ENCODE peak calls at places on chromosome 3, in five cellular contexts. M is IMR-90, H is H9, W is neuronal stem cell, T is H1. A is an unnamed sample.

GRCh38 chr3:112140584-112140983 is 7.5 kb upstream of the GCSAM start:
- DNase-seq in M (no peak), H (no peak), W (no peak), T (no peak), A (no peak)

GRCh38 chr3:124142389-124142970 is 150.6 kb upstream of the ROPN1 start:
- DNase-seq in M (no peak), H (no peak), W (no peak), T (no peak), A (no peak)

GRCh38 chr3:151639096-151639740 is 94.5 kb upstream of the AADACL2 start:
- DNase-seq in M (no peak), H (no peak), W (no peak), T (no peak), A (no peak)

GRCh38 chr3:126545544-126545943 is 13.2 kb downstream of the C3orf22 start:
- DNase-seq in M (no peak), H (peak), W (no peak), T (no peak), A (no peak)

GRCh38 chr3:43071313-43071893 is 34.5 kb downstream of the POMGNT2 start:
- DNase-seq in M (no peak), H (peak), W (no peak), T (peak), A (no peak)

GRCh38 chr3:176147251-176147650 is 1050.0 kb downstream of the TBL1XR1 start:
- DNase-seq in M (no peak), H (no peak), W (no peak), T (no peak), A (no peak)

GRCh38 chr3:56054827-56055226 is 413.4 kb downstream of the ERC2 start:
- DNase-seq in M (no peak), H (no peak), W (no peak), T (no peak), A (no peak)

GRCh38 chr3:72475258-72476138 is 372.7 kb downstream of the SHQ1 start:
- DNase-seq in M (no peak), H (no peak), W (no peak), T (no peak), A (no peak)

GRCh38 chr3:189652042-189652441 is 20.9 kb downstream of the TP63 start:
- DNase-seq in M (peak), H (peak), W (no peak), T (no peak), A (peak)

GRCh38 chr3:181703701-181704420 is 7.9 kb upstream of the SOX2 start:
- DNase-seq in M (no peak), H (peak), W (no peak), T (no peak), A (no peak)

GRCh38 chr3:165404357-165405042 is 208.3 kb upstream of the SLITRK3 start:
- DNase-seq in M (no peak), H (no peak), W (no peak), T (no peak), A (peak)

GRCh38 chr3:53887446-53887845 is 4.2 kb downstream of the SELENOK start:
- DNase-seq in M (no peak), H (no peak), W (no peak), T (no peak), A (no peak)

GRCh38 chr3:23743141-23743784 is 62.5 kb upstream of the UBE2E1 start:
- DNase-seq in M (no peak), H (peak), W (no peak), T (no peak), A (no peak)

GRCh38 chr3:12681586-12682371 is 17.9 kb upstream of the RAF1 start:
- DNase-seq in M (peak), H (no peak), W (no peak), T (no peak), A (peak)

GRCh38 chr3:173397161-173398110 is at the start of gene NLGN1:
- DNase-seq in M (peak), H (peak), W (peak), T (peak), A (peak)

GRCh38 chr3:17801131-17801530 is 58.7 kb upstream of the TBC1D5 start:
- DNase-seq in M (no peak), H (no peak), W (no peak), T (no peak), A (peak)

GRCh38 chr3:25448750-25449684 is 21.0 kb downstream of the RARB start:
- DNase-seq in M (peak), H (peak), W (no peak), T (no peak), A (peak)

GRCh38 chr3:149717391-149718056 is 34.8 kb downstream of the COMMD2 start:
- DNase-seq in M (peak), H (peak), W (peak), T (no peak), A (peak)

GRCh38 chr3:186362988-186363387 is 954 bp upstream of the DGKG start:
- DNase-seq in M (no peak), H (no peak), W (no peak), T (no peak), A (no peak)

GRCh38 chr3:171837698-171838097 is 5.5 kb upstream of the TMEM212 start:
- DNase-seq in M (no peak), H (no peak), W (no peak), T (no peak), A (no peak)

GRCh38 chr3:8893001-8893400 is 70.3 kb downstream of the RAD18 start:
- DNase-seq in M (no peak), H (no peak), W (no peak), T (no peak), A (no peak)

GRCh38 chr3:99131876-99132275 is 230.4 kb upstream of the DCBLD2 start:
- DNase-seq in M (no peak), H (no peak), W (no peak), T (no peak), A (peak)

GRCh38 chr3:4392992-4393391 is 74.1 kb downstream of the SUMF1 start:
- DNase-seq in M (no peak), H (no peak), W (no peak), T (no peak), A (no peak)

GRCh38 chr3:154779571-154779970 is 300.5 kb upstream of the MME start:
- DNase-seq in M (peak), H (no peak), W (no peak), T (no peak), A (peak)

GRCh38 chr3:154776549-154777230 is 303.4 kb upstream of the MME start:
- DNase-seq in M (no peak), H (no peak), W (no peak), T (no peak), A (no peak)

GRCh38 chr3:154780263-154780662 is 299.9 kb upstream of the MME start:
- DNase-seq in M (no peak), H (no peak), W (no peak), T (no peak), A (no peak)

GRCh38 chr3:154778057-154778456 is 302.1 kb upstream of the MME start:
- DNase-seq in M (peak), H (no peak), W (no peak), T (no peak), A (no peak)

DNA sequence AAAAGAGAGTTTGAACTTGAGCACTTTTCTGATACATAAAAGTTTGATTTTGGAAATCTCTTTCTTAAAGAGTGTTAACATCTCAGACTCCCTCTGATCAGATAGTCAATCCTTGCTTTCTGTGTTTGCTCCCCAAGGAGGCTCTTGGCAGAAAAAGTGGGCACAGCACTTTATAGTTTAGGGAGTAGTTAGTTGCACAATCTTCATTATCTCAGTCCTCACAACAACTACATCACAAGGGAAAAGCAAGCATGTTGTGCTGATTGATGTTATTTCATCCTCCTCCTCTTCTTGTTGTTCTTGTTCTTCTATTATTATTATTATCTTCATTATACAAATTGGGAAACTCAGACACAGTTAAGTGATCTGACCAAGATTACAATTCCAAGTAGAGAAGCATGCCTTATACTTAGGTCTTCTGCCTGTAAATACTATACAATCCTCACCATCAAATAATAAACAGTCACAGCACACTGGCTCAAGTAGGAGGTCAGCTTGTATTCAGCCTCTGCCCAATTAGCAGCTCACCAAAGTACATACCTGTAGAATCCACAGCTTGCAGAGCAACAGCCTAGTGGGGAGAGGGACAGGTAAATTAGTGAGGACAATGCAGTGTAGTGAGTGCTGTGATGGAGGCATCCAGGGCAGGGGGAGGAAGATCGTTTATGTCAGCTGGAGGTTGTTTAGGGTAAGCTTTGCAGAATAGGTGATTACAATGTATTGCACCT is 304.1 kb upstream of the MME start:
- DNase-seq in M (no peak), H (no peak), W (no peak), T (no peak), A (no peak)
- H3K23ac ChIP-seq in M (no peak), H (no peak), W (no peak), T (no peak), A (no peak)

GRCh38 chr3:45024601-45025262 is 1.4 kb upstream of the CLEC3B start:
- DNase-seq in M (no peak), H (no peak), W (no peak), T (no peak), A (peak)

GRCh38 chr3:45020534-45020933 is 5.6 kb upstream of the CLEC3B start:
- DNase-seq in M (no peak), H (no peak), W (no peak), T (no peak), A (no peak)

GRCh38 chr3:45021524-45021923 is 4.6 kb upstream of the CLEC3B start:
- DNase-seq in M (no peak), H (no peak), W (no peak), T (no peak), A (no peak)

GRCh38 chr3:45023675-45024074 is 2.4 kb upstream of the CLEC3B start:
- DNase-seq in M (no peak), H (no peak), W (no peak), T (no peak), A (no peak)

GRCh38 chr3:45021936-45022335 is 4.2 kb upstream of the CLEC3B start:
- DNase-seq in M (no peak), H (no peak), W (no peak), T (no peak), A (no peak)
- H3K23ac ChIP-seq in M (no peak), H (no peak), W (no peak), T (no peak), A (no peak)

GRCh38 chr3:38542401-38543298 is 46.5 kb downstream of the EXOG start:
- DNase-seq in M (peak), H (no peak), W (no peak), T (no peak), A (no peak)

GRCh38 chr3:38541800-38542199 is 45.7 kb downstream of the EXOG start:
- DNase-seq in M (no peak), H (no peak), W (no peak), T (no peak), A (no peak)

GRCh38 chr3:38544926-38545325 is 48.8 kb downstream of the EXOG start:
- DNase-seq in M (no peak), H (no peak), W (no peak), T (no peak), A (no peak)

GRCh38 chr3:38545396-38545949 is 49.3 kb downstream of the EXOG start:
- DNase-seq in M (no peak), H (no peak), W (no peak), T (no peak), A (no peak)

GRCh38 chr3:38543602-38544001 is 47.5 kb downstream of the EXOG start:
- DNase-seq in M (peak), H (no peak), W (no peak), T (no peak), A (no peak)
- H3K23ac ChIP-seq in M (no peak), H (no peak), W (peak), T (no peak), A (no peak)

GRCh38 chr3:82741346-82741745 is 979.9 kb upstream of the GBE1 start:
- DNase-seq in M (no peak), H (no peak), W (no peak), T (no peak), A (no peak)

GRCh38 chr3:82739390-82739789 is 977.9 kb upstream of the GBE1 start:
- DNase-seq in M (no peak), H (no peak), W (no peak), T (no peak), A (no peak)

GRCh38 chr3:82736696-82737277 is 975.3 kb upstream of the GBE1 start:
- DNase-seq in M (no peak), H (peak), W (no peak), T (no peak), A (no peak)
- H3K23ac ChIP-seq in M (no peak), H (no peak), W (no peak), T (no peak), A (no peak)

A was measured in mesenchymal stem cell.